ENCODE peak calls at places on chromosomes 4 and X, in nine cellular contexts. H, F, O, S, D, M, W, I and G are unnamed samples.

GRCh38 chr4:80035336-80035735 is 37.7 kb downstream of the ANTXR2 start:
- DNase-seq in S (no peak), D (no peak), H (no peak), I (no peak), W (no peak), O (no peak), F (no peak), M (no peak), G (no peak)

GRCh38 chrX:3143043-3143799 is 102.0 kb downstream of the ARSF start:
- DNase-seq in M (no peak), H (no peak), D (no peak), I (no peak), W (no peak), F (no peak), O (no peak), S (no peak), G (no peak)

GRCh38 chr4:153260152-153260551 is 55.9 kb downstream of the TRIM2 start:
- DNase-seq in I (no peak), W (no peak), S (no peak), D (peak), F (no peak), M (no peak), H (no peak), O (peak), G (no peak)

GRCh38 chr4:80173387-80173786 is 23.9 kb upstream of the PRDM8 start:
- DNase-seq in O (peak), W (peak), H (no peak), M (peak), D (no peak), I (no peak), F (no peak), S (peak), G (no peak)

GRCh38 chrX:41027388-41027787 is 57.9 kb upstream of the USP9X start:
- DNase-seq in W (peak), I (no peak), S (peak), D (no peak), H (no peak), F (no peak), M (peak), O (peak), G (no peak)

GRCh38 chr4:122873752-122874151 is 47.1 kb downstream of the FGF2 start:
- DNase-seq in F (no peak), D (no peak), H (no peak), W (peak), S (peak), M (peak), O (peak), I (no peak), G (no peak)

GRCh38 chr4:99002274-99002673 is 6.8 kb downstream of the METAP1 start:
- DNase-seq in F (no peak), I (no peak), S (no peak), H (no peak), W (no peak), O (no peak), M (no peak), D (no peak), G (no peak)

GRCh38 chr4:41796545-41797210 is 48.2 kb upstream of the PHOX2B start:
- DNase-seq in S (no peak), D (peak), F (no peak), I (peak), W (no peak), M (no peak), O (no peak), H (peak), G (no peak)

GRCh38 chrX:97199501-97199900 is 315.8 kb downstream of the RPA4 start:
- DNase-seq in H (no peak), O (peak), S (no peak), D (no peak), I (no peak), M (no peak), W (no peak), F (no peak), G (no peak)

GRCh38 chr4:98448923-98449322 is 187.7 kb downstream of the RAP1GDS1 start:
- DNase-seq in M (no peak), O (no peak), I (no peak), W (no peak), H (no peak), F (no peak), S (no peak), D (no peak), G (no peak)

GRCh38 chr4:73726000-73726399 is 14.4 kb upstream of the CXCL8 start:
- DNase-seq in S (peak), H (no peak), D (no peak), M (peak), O (peak), F (no peak), I (no peak), W (peak), G (no peak)

GRCh38 chrX:65831268-65831667 is 163.8 kb downstream of the MSN start:
- DNase-seq in M (no peak), H (no peak), O (no peak), I (no peak), S (no peak), W (no peak), D (no peak), F (no peak), G (no peak)

GRCh38 chrX:134676440-134676839 is 18.2 kb upstream of the PLAC1 start:
- DNase-seq in W (peak), O (peak), F (no peak), M (peak), H (no peak), D (no peak), I (no peak), S (peak), G (no peak)

GRCh38 chrX:67503004-67503403 is 40.8 kb upstream of the AR start:
- DNase-seq in H (no peak), F (no peak), S (no peak), I (no peak), W (no peak), M (no peak), O (no peak), D (no peak), G (no peak)

GRCh38 chr4:182973421-182974340 is 56.5 kb upstream of the DCTD start:
- DNase-seq in D (no peak), M (peak), W (no peak), F (no peak), I (no peak), O (no peak), S (peak), H (no peak), G (no peak)

GRCh38 chr4:61831987-61832386 is 631.9 kb downstream of the ADGRL3 start:
- DNase-seq in D (no peak), I (no peak), W (no peak), H (no peak), M (no peak), S (no peak), F (no peak), O (no peak), G (no peak)

GRCh38 chrX:96685205-96686099 is 810 bp downstream of the DIAPH2 start:
- DNase-seq in F (peak), M (peak), O (peak), I (peak), W (peak), H (peak), S (peak), D (peak), G (peak)

GRCh38 chrX:2819345-2820130 is 9.2 kb upstream of the GYG2 start:
- DNase-seq in S (peak), H (no peak), D (no peak), W (peak), I (no peak), F (no peak), M (peak), O (peak), G (no peak)